ENCODE peak calls at places on chromosomes 1 and 21, in six cellular contexts. A is ovary, S is stomach, T is A549, K is upper lobe of left lung, P is transverse colon. Q is an unnamed sample. For H3K9me3, the result is how much of the 10 kb centered on the place peaks cover.

GRCh38 chr1:84887261-84887934 is 5.6 kb downstream of the LPAR3 start:
- DNase-seq in A (no peak), S (no peak), T (no peak), K (no peak), P (no peak), Q (no peak)

GRCh38 chr1:87336623-87337067 is 8.0 kb downstream of the LMO4 start:
- DNase-seq in A (no peak), S (no peak), T (no peak), K (no peak), P (no peak), Q (no peak)

GRCh38 chr21:42654179-42654912 is 925 bp downstream of the PDE9A start:
- DNase-seq in A (no peak), S (no peak), T (peak), K (peak), P (no peak), Q (no peak)

GRCh38 chr21:34797926-34798595 is 129.3 kb downstream of the CLIC6 start:
- DNase-seq in A (no peak), S (no peak), T (no peak), K (no peak), P (no peak), Q (no peak)

GRCh38 chr21:27429612-27430361 is 462.9 kb upstream of the ADAMTS5 start:
- DNase-seq in A (no peak), S (no peak), T (no peak), K (no peak), P (no peak), Q (no peak)

GRCh38 chr1:5915587-5916571 is 76.3 kb downstream of the NPHP4 start:
- DNase-seq in A (peak), S (no peak), T (peak), K (no peak), P (no peak), Q (peak)

GRCh38 chr1:236608930-236609726 is 4.8 kb upstream of the HEATR1 start:
- DNase-seq in A (peak), S (peak), T (peak), K (no peak), P (peak), Q (no peak)

GRCh38 chr21:44723177-44724131 is 12.1 kb upstream of the TSPEAR start:
- DNase-seq in A (no peak), S (no peak), T (no peak), K (peak), P (no peak), Q (peak)

GRCh38 chr1:66927528-66927927 is 2.7 kb downstream of the MIER1 start:
- DNase-seq in A (no peak), S (no peak), T (no peak), K (no peak), P (no peak), Q (no peak)

GRCh38 chr1:187408217-187409004 is 579.7 kb downstream of the PLA2G4A start:
- DNase-seq in A (no peak), S (no peak), T (no peak), K (no peak), P (no peak), Q (no peak)

GRCh38 chr1:180310095-180310494 is 80.0 kb downstream of the LHX4 start:
- DNase-seq in A (no peak), S (no peak), T (no peak), K (no peak), P (no peak), Q (no peak)

GRCh38 chr1:110214454-110215404 is 4.6 kb downstream of the KCNC4 start:
- DNase-seq in A (no peak), S (peak), T (no peak), K (no peak), P (no peak), Q (no peak)

GRCh38 chr1:87478231-87478630 is 149.6 kb downstream of the LMO4 start:
- DNase-seq in A (no peak), S (no peak), T (no peak), K (no peak), P (peak), Q (no peak)

GRCh38 chr1:204697893-204698292 is 12.4 kb upstream of the LRRN2 start:
- DNase-seq in A (no peak), S (no peak), T (no peak), K (no peak), P (no peak), Q (no peak)

GRCh38 chr1:30750751-30751291 is 6.8 kb downstream of the LAPTM5 start:
- DNase-seq in A (no peak), S (no peak), T (no peak), K (peak), P (no peak), Q (no peak)

GRCh38 chr1:210598135-210598652 is 269.5 kb downstream of the HHAT start:
- DNase-seq in A (no peak), S (no peak), T (peak), K (no peak), P (peak), Q (no peak)

GRCh38 chr1:219988387-219988786 is 57.9 kb downstream of the EPRS1 start:
- DNase-seq in A (no peak), S (no peak), T (no peak), K (no peak), P (no peak), Q (no peak)

GRCh38 chr1:93140106-93140505 is 40.1 kb downstream of the TMED5 start:
- DNase-seq in A (no peak), S (no peak), T (no peak), K (no peak), P (no peak), Q (no peak)

GRCh38 chr1:167627865-167628641 is 2.0 kb upstream of the RCSD1 start:
- DNase-seq in A (no peak), S (peak), T (no peak), K (no peak), P (peak), Q (no peak)

GRCh38 chr1:43241352-43241953 is 28.3 kb upstream of the TMEM125 start:
- DNase-seq in A (peak), S (no peak), T (no peak), K (no peak), P (no peak), Q (no peak)

GRCh38 chr1:154468480-154469240 is 33.4 kb upstream of the TDRD10 start:
- DNase-seq in A (no peak), S (no peak), T (no peak), K (no peak), P (no peak), Q (no peak)

GRCh38 chr1:171251042-171251740 is 2.9 kb downstream of the FMO1 start:
- DNase-seq in A (peak), S (peak), T (no peak), K (peak), P (peak), Q (no peak)

GRCh38 chr1:15028117-15028516 is 125.4 kb upstream of the TMEM51 start:
- DNase-seq in A (no peak), S (no peak), T (no peak), K (no peak), P (no peak), Q (peak)

GRCh38 chr1:90396917-90397316 is 320.2 kb downstream of the BARHL2 start:
- DNase-seq in A (no peak), S (no peak), T (no peak), K (no peak), P (no peak), Q (no peak)

GRCh38 chr1:154501423-154502065 is 475 bp upstream of the TDRD10 start:
- DNase-seq in A (peak), S (peak), T (no peak), K (peak), P (peak), Q (peak)

GRCh38 chr1:238832106-238832505 is 554.3 kb upstream of the CHRM3 start:
- DNase-seq in A (no peak), S (no peak), T (no peak), K (no peak), P (no peak), Q (no peak)

GRCh38 chr1:62286778-62287224 is 32.4 kb downstream of the KANK4 start:
- DNase-seq in A (no peak), S (no peak), T (no peak), K (no peak), P (peak), Q (no peak)

GRCh38 chr1:89657886-89658285 is 25.0 kb downstream of the LRRC8C start:
- DNase-seq in A (no peak), S (no peak), T (no peak), K (no peak), P (no peak), Q (no peak)

GRCh38 chr1:202844259-202844658 is 33.5 kb downstream of the PCAT6 start:
- DNase-seq in A (no peak), S (no peak), T (no peak), K (no peak), P (no peak), Q (no peak)
- H3K4me3 ChIP-seq in A (no peak), S (no peak), T (no peak), K (no peak), P (no peak), Q (no peak)

GRCh38 chr1:41221995-41222991 is 19.8 kb downstream of the SCMH1 start:
- DNase-seq in A (no peak), S (no peak), T (no peak), K (no peak), P (no peak), Q (no peak)
- H3K9me3 ChIP-seq in A (under half), S (under half), T (under half), K (under half), P (under half), Q (under half)

GRCh38 chr1:151944859-151945575 is 35.7 kb upstream of the THEM4 start:
- DNase-seq in A (no peak), S (no peak), T (no peak), K (no peak), P (no peak), Q (peak)
- TF ChIP-seq EP300 in A (no peak), S (no peak), T (no peak), K (no peak), P (no peak), Q (no peak)

GRCh38 chr1:150065184-150065871 is 2.2 kb upstream of the VPS45 start:
- DNase-seq in A (no peak), S (no peak), T (no peak), K (no peak), P (no peak), Q (no peak)
- H3K4me3 ChIP-seq in A (no peak), S (no peak), T (peak), K (no peak), P (no peak), Q (no peak)

DNA sequence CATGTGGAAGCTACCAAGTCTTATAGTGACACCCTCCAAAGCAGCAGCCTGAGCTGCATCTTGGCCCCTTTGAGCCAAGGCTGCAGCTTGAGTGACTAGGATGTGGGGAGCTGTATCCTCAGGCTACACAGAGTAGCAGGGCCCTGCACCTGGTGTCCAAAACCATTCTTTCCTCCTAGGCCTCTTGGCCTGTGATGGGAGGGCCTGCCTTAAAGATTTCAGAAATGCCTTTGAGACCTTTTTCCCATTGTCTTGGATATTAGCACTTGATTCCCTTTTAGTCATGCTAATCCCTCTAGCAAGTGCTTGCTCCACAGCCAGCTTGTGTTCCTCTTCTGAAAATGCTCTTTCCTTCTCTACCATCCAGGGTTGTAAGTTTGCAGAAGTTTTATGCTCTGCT is 21.7 kb upstream of the KIRREL1 start:
- DNase-seq in A (no peak), S (no peak), T (no peak), K (no peak), P (no peak), Q (no peak)
- H3K9me3 ChIP-seq in A (under half), S (under half), T (under half), K (under half), P (under half), Q (under half)

GRCh38 chr21:29073222-29074006 is at the start of gene CCT8:
- DNase-seq in A (peak), S (peak), T (peak), K (peak), P (peak), Q (peak)
- TF ChIP-seq EP300 in A (no peak), S (no peak), T (no peak), K (peak), P (no peak), Q (no peak)

DNA sequence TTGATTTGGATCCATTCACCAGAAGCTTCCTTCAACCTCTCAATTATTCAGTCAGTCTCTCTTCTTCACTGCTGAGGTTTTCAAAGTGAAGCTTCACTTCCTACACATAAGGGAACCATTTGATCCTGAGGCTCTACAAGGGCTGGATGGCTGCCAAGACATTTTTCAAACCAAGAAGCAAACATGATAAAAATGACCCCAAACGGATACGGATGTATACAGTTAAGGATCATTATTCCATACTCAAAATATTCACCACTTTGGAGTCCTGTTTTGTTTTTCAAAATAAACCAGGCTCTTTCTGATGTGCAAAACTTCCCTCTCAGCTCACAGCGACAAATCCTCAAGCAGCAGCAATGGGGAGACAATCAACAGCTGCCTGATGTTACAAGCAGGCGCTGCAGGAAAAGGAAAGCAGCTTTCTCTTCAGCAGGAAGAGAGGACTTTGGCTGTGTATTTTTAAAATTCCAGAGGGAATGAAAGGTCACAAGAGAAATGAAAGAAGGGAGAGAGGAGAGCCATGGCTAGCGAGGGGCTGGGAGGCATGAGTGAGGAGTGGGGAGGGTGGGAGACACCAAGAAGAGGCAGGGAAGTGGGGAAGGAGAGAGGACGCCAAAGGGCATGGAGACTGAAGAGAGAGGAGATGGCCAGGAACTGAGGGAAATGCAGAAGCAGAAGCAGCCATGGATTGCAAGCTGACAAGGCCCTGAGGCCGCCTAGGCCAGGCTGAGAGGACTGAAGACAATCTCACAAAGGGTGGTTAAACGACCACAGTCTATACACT is 145.4 kb downstream of the SLC45A1 start:
- DNase-seq in A (no peak), S (peak), T (no peak), K (no peak), P (peak), Q (no peak)
- H3K4me3 ChIP-seq in A (no peak), S (no peak), T (no peak), K (no peak), P (no peak), Q (no peak)